ENCODE peak calls at places on chromosomes 13 and 19, in nine cellular contexts. V is astrocyte of the cerebellum; F is sigmoid colon; M is WTC11; N is activated CD8-positive, alpha-beta T cell treated with anti-CD3 and anti-CD28 coated beads for 36 hours; Y is neural crest cell; S is neural progenitor cell; U is astrocyte of the spinal cord; G is progenitor cell of endocrine pancreas. R is an unnamed sample.

GRCh38 chr13:91946498-91947070 is 548.2 kb downstream of the GPC5 start:
- DNase-seq in V (peak), F (no peak), M (no peak), N (no peak), Y (peak), S (peak), U (peak), G (no peak), R (no peak)

GRCh38 chr19:18156841-18157464 is 4.0 kb downstream of the PIK3R2 start:
- DNase-seq in V (peak), F (peak), M (no peak), N (no peak), Y (no peak), S (no peak), U (peak), G (no peak), R (no peak)

GRCh38 chr19:542173-542866 is 1.5 kb upstream of the GZMM start:
- DNase-seq in V (no peak), F (no peak), M (no peak), N (no peak), Y (no peak), S (no peak), U (no peak), G (no peak), R (no peak)

GRCh38 chr13:51728972-51729371 is 75.0 kb downstream of the DHRS12 start:
- DNase-seq in V (peak), F (no peak), M (no peak), N (no peak), Y (no peak), S (no peak), U (peak), G (no peak), R (no peak)

GRCh38 chr19:18278521-18279265 is 2.7 kb downstream of the JUND start:
- DNase-seq in V (no peak), F (no peak), M (no peak), N (peak), Y (no peak), S (no peak), U (peak), G (no peak), R (no peak)

GRCh38 chr13:36848228-36848982 is 29.4 kb downstream of the RFXAP start:
- DNase-seq in V (no peak), F (no peak), M (peak), N (peak), Y (no peak), S (peak), U (no peak), G (no peak), R (no peak)

GRCh38 chr19:42252365-42253244 is 2.3 kb downstream of the ERF start:
- DNase-seq in V (no peak), F (peak), M (no peak), N (peak), Y (peak), S (no peak), U (peak), G (no peak), R (no peak)

GRCh38 chr19:28710278-28710677 is 502.7 kb downstream of the UQCRFS1 start:
- DNase-seq in V (peak), F (no peak), M (no peak), N (no peak), Y (no peak), S (peak), U (peak), G (no peak), R (no peak)

GRCh38 chr19:41617941-41618730 is 8.7 kb downstream of the CEACAM4 start:
- DNase-seq in V (no peak), F (no peak), M (peak), N (no peak), Y (no peak), S (no peak), U (no peak), G (no peak), R (no peak)

GRCh38 chr13:20359335-20359734 is 127.2 kb upstream of the GJB6 start:
- DNase-seq in V (peak), F (no peak), M (no peak), N (no peak), Y (no peak), S (no peak), U (peak), G (no peak), R (no peak)

GRCh38 chr19:54415208-54415900 is at the start of gene TTYH1:
- DNase-seq in V (no peak), F (no peak), M (peak), N (peak), Y (peak), S (peak), U (no peak), G (peak), R (peak)

GRCh38 chr19:16073481-16073880 is 2.8 kb upstream of the TPM4 start:
- DNase-seq in V (no peak), F (peak), M (no peak), N (no peak), Y (no peak), S (no peak), U (no peak), G (no peak), R (no peak)

GRCh38 chr13:102599451-102600012 is 2.7 kb downstream of the TPP2 start:
- DNase-seq in V (no peak), F (no peak), M (no peak), N (peak), Y (no peak), S (no peak), U (no peak), G (no peak), R (no peak)

GRCh38 chr19:913080-913748 is at the start of gene R3HDM4:
- DNase-seq in V (no peak), F (peak), M (peak), N (peak), Y (peak), S (peak), U (no peak), G (peak), R (peak)

GRCh38 chr19:41701401-41702075 is 6.9 kb upstream of the CEACAM5 start:
- DNase-seq in V (no peak), F (peak), M (peak), N (peak), Y (no peak), S (no peak), U (no peak), G (no peak), R (no peak)

GRCh38 chr19:20315543-20315942 is 148.5 kb downstream of the ZNF486 start:
- DNase-seq in V (no peak), F (no peak), M (no peak), N (no peak), Y (no peak), S (no peak), U (no peak), G (no peak), R (no peak)

GRCh38 chr13:37656247-37656940 is 57.8 kb upstream of the POSTN start:
- DNase-seq in V (peak), F (no peak), M (no peak), N (no peak), Y (no peak), S (no peak), U (peak), G (no peak), R (no peak)

GRCh38 chr19:46746281-46746965 is at the start of gene STRN4:
- DNase-seq in V (no peak), F (no peak), M (peak), N (peak), Y (peak), S (peak), U (no peak), G (peak), R (peak)

GRCh38 chr13:50309200-50309848 is 294.1 kb downstream of the KCNRG start:
- DNase-seq in V (no peak), F (no peak), M (no peak), N (no peak), Y (no peak), S (no peak), U (no peak), G (no peak), R (no peak)

GRCh38 chr13:25468330-25469178 is 96.8 kb downstream of the ATP8A2 start:
- DNase-seq in V (no peak), F (no peak), M (peak), N (peak), Y (peak), S (peak), U (peak), G (peak), R (peak)
- TF ChIP-seq CTCF in V (no peak), F (no peak), M (no peak), N (no peak), Y (peak), S (peak), U (no peak), G (no peak), R (no peak)

GRCh38 chr13:112733112-112733511 is 43.3 kb downstream of the ATP11A start:
- DNase-seq in V (no peak), F (no peak), M (peak), N (no peak), Y (no peak), S (peak), U (no peak), G (no peak), R (no peak)

GRCh38 chr13:112733661-112734379 is 44.0 kb downstream of the ATP11A start:
- DNase-seq in V (no peak), F (no peak), M (peak), N (no peak), Y (no peak), S (peak), U (no peak), G (no peak), R (no peak)

GRCh38 chr13:112730157-112730671 is 40.4 kb downstream of the ATP11A start:
- DNase-seq in V (no peak), F (peak), M (no peak), N (no peak), Y (no peak), S (no peak), U (no peak), G (no peak), R (no peak)

GRCh38 chr13:112732679-112733078 is 42.8 kb downstream of the ATP11A start:
- DNase-seq in V (no peak), F (no peak), M (no peak), N (no peak), Y (no peak), S (no peak), U (no peak), G (no peak), R (no peak)

DNA sequence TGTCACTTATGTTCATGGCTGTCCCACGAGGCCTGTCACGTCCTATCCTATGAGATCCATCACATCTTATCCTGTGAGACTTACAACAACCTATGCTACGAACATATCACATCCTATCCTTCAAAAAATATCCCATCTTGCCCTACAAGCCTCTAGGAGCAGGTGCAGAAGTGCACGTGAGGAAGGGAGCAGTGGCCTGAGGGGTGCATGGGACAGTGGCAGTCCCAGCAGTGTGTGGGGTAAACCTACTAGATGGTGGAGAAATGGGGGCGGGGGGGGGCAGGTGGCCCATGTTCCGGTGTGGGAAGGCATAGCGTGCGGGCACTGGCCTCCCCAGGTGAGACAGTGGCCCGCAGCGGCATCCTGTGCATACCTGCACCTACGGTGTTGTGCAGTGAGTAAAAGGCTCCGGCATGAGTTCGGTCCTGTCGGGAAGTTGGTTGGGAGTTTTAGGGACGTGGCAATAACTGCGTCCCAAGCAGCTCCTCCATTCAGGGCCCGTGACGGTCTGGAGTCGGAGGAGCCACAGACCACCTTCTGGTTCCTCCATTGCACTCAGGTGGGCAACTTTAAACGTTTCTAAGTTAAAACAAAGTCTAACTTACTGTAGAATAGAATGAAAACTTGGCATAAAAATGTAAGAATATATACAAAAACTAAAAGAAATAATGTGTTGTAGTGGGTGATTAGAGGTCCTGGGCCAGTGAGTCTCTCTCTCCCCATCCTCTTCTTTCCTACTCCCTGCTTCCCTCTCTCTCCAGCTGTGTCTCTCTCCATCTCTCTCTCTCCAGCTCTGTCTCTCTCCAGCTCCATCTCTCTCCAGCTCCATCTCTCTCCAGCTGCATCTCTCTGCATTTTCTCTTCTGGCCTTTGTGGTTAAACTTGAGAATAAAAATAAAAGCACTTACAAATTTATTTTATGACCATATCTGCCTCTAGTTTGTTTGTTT is 42.1 kb downstream of the ATP11A start:
- DNase-seq in V (no peak), F (no peak), M (no peak), N (no peak), Y (no peak), S (no peak), U (no peak), G (no peak), R (no peak)
- TF ChIP-seq CTCF in V (no peak), F (no peak), M (no peak), N (no peak), Y (no peak), S (no peak), U (no peak), G (no peak), R (no peak)

GRCh38 chr19:14089662-14090508 is 666 bp downstream of the SAMD1 start:
- DNase-seq in V (no peak), F (no peak), M (peak), N (peak), Y (peak), S (peak), U (peak), G (peak), R (peak)
- TF ChIP-seq CTCF in V (peak), F (no peak), M (no peak), N (no peak), Y (no peak), S (no peak), U (no peak), G (no peak), R (no peak)

DNA sequence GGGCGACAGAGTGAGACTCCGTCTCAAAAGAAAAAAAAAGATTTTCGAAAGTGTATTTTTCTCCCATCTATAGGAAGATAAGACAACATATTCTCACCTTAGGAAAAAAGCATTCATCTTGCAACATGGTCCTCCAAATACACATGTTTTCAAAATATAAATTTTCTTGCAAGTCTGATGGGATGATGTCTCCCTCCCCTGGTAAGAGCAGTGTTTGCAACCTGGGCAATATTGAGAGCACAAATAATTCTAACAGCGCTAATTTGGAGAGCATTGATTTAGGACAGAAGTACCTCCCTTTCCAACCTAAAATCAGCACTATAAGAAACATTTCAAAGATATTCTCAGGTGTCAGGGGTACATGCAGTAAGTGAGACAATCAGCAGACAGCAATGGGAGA is 61.0 kb upstream of the SHISA2 start:
- DNase-seq in V (no peak), F (no peak), M (no peak), N (no peak), Y (no peak), S (peak), U (no peak), G (no peak), R (no peak)
- TF ChIP-seq CTCF in V (peak), F (no peak), M (peak), N (no peak), Y (peak), S (peak), U (peak), G (peak), R (peak)

GRCh38 chr13:32415019-32415418 is 12.9 kb downstream of the N4BP2L1 start:
- DNase-seq in V (no peak), F (no peak), M (peak), N (peak), Y (no peak), S (peak), U (no peak), G (no peak), R (peak)
- TF ChIP-seq CTCF in V (peak), F (no peak), M (peak), N (peak), Y (peak), S (peak), U (peak), G (peak), R (peak)

DNA sequence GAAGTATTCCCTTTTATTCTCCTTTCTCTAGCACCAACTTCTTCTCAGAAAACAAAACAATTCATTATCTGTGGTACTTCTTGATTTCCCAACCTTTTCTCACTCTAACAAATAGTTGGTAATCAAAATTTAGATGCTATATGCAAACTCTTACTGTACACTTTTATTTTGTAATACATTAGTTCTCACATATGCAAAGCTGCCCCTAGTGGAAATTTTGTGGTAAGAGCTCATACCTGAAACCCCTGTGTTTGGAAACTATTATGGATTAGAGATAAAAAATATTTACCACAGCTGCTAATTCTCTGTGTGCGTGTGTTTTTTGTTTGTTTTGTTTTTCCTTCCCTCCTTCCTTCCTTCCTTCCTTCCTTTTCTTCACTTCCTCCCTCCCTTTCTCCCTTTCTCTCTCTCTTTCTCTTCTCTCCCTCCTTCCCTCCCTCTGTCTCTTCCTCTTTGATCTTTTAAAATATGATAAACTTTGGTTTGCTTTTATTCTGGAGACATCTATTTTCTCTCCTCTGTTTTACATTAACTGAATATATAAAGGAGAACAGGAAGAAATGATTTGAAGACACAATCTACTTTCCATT is 537.4 kb downstream of the SLITRK6 start:
- DNase-seq in V (no peak), F (no peak), M (no peak), N (no peak), Y (no peak), S (no peak), U (peak), G (no peak), R (no peak)
- TF ChIP-seq CTCF in V (peak), F (no peak), M (peak), N (no peak), Y (peak), S (peak), U (peak), G (peak), R (peak)